ENCODE peak calls at places on chromosomes 3 and 15, in eight cellular contexts. One of them, this sample, is unnamed.

GRCh38 chr3:40290396-40290795 is 19.1 kb upstream of the EIF1B start:
- DNase-seq in GM10248: no peak
- DNase-seq in adrenal gland: no peak
- DNase-seq in stomach: no peak
- DNase-seq in fibroblast of mammary gland: no peak
- DNase-seq in GM13976: no peak
- DNase-seq in uterus: no peak
- DNase-seq in natural killer cell: peak
- DNase-seq in this sample: no peak

GRCh38 chr15:65434201-65434600 is 11.5 kb upstream of the IGDCC4 start:
- DNase-seq in stomach: no peak
- DNase-seq in natural killer cell: no peak
- DNase-seq in adrenal gland: no peak
- DNase-seq in GM10248: no peak
- DNase-seq in GM13976: no peak
- DNase-seq in uterus: no peak
- DNase-seq in fibroblast of mammary gland: no peak
- DNase-seq in this sample: no peak

GRCh38 chr15:85008474-85009260 is 27.0 kb downstream of the PDE8A start:
- DNase-seq in stomach: no peak
- DNase-seq in uterus: no peak
- DNase-seq in GM10248: no peak
- DNase-seq in GM13976: no peak
- DNase-seq in adrenal gland: no peak
- DNase-seq in natural killer cell: no peak
- DNase-seq in fibroblast of mammary gland: no peak
- DNase-seq in this sample: no peak

GRCh38 chr3:42979044-42979962 is at the start of gene GASK1A:
- DNase-seq in stomach: peak
- DNase-seq in adrenal gland: peak
- DNase-seq in GM10248: peak
- DNase-seq in GM13976: peak
- DNase-seq in natural killer cell: no peak
- DNase-seq in fibroblast of mammary gland: no peak
- DNase-seq in uterus: peak
- DNase-seq in this sample: no peak

GRCh38 chr3:127325630-127325961 is 37.8 kb upstream of the PRR20G start:
- DNase-seq in adrenal gland: no peak
- DNase-seq in natural killer cell: no peak
- DNase-seq in GM10248: no peak
- DNase-seq in stomach: no peak
- DNase-seq in uterus: no peak
- DNase-seq in GM13976: no peak
- DNase-seq in fibroblast of mammary gland: peak
- DNase-seq in this sample: no peak

GRCh38 chr3:65855370-65856100 is 183.2 kb downstream of the MAGI1 start:
- DNase-seq in fibroblast of mammary gland: peak
- DNase-seq in uterus: no peak
- DNase-seq in GM10248: no peak
- DNase-seq in GM13976: no peak
- DNase-seq in stomach: no peak
- DNase-seq in natural killer cell: no peak
- DNase-seq in adrenal gland: no peak
- DNase-seq in this sample: no peak

GRCh38 chr3:37676885-37677284 is 184.8 kb upstream of the CTDSPL start:
- DNase-seq in GM13976: no peak
- DNase-seq in adrenal gland: no peak
- DNase-seq in GM10248: no peak
- DNase-seq in uterus: no peak
- DNase-seq in fibroblast of mammary gland: no peak
- DNase-seq in stomach: no peak
- DNase-seq in natural killer cell: no peak
- DNase-seq in this sample: no peak

GRCh38 chr15:52657338-52657737 is 21.9 kb downstream of the ATOSA start:
- DNase-seq in adrenal gland: no peak
- DNase-seq in stomach: no peak
- DNase-seq in GM13976: no peak
- DNase-seq in fibroblast of mammary gland: peak
- DNase-seq in natural killer cell: no peak
- DNase-seq in uterus: no peak
- DNase-seq in GM10248: no peak
- DNase-seq in this sample: no peak

GRCh38 chr3:36959821-36960220 is 15.0 kb upstream of the TRANK1 start:
- DNase-seq in fibroblast of mammary gland: no peak
- DNase-seq in natural killer cell: no peak
- DNase-seq in uterus: no peak
- DNase-seq in adrenal gland: no peak
- DNase-seq in stomach: no peak
- DNase-seq in GM13976: no peak
- DNase-seq in GM10248: no peak
- DNase-seq in this sample: no peak

GRCh38 chr3:58323795-58324674 is 8.7 kb upstream of the PXK start:
- DNase-seq in fibroblast of mammary gland: no peak
- DNase-seq in stomach: no peak
- DNase-seq in natural killer cell: no peak
- DNase-seq in uterus: no peak
- DNase-seq in GM13976: peak
- DNase-seq in adrenal gland: no peak
- DNase-seq in GM10248: no peak
- DNase-seq in this sample: no peak

GRCh38 chr15:92655178-92655995 is at the start of gene FAM174B:
- DNase-seq in natural killer cell: no peak
- DNase-seq in uterus: no peak
- DNase-seq in stomach: peak
- DNase-seq in GM10248: peak
- DNase-seq in fibroblast of mammary gland: peak
- DNase-seq in adrenal gland: peak
- DNase-seq in GM13976: peak
- DNase-seq in this sample: no peak

GRCh38 chr15:58115692-58116091 is 22.5 kb upstream of the AQP9 start:
- DNase-seq in fibroblast of mammary gland: peak
- DNase-seq in GM10248: no peak
- DNase-seq in GM13976: no peak
- DNase-seq in stomach: no peak
- DNase-seq in natural killer cell: no peak
- DNase-seq in adrenal gland: no peak
- DNase-seq in uterus: no peak
- DNase-seq in this sample: no peak

GRCh38 chr15:91311986-91312385 is 211.9 kb downstream of the SV2B start:
- DNase-seq in stomach: no peak
- DNase-seq in uterus: no peak
- DNase-seq in GM13976: no peak
- DNase-seq in natural killer cell: no peak
- DNase-seq in fibroblast of mammary gland: no peak
- DNase-seq in adrenal gland: no peak
- DNase-seq in GM10248: no peak
- DNase-seq in this sample: no peak

GRCh38 chr3:62134061-62134496 is 239.3 kb downstream of the FEZF2 start:
- DNase-seq in GM10248: no peak
- DNase-seq in natural killer cell: no peak
- DNase-seq in adrenal gland: peak
- DNase-seq in uterus: peak
- DNase-seq in GM13976: no peak
- DNase-seq in stomach: peak
- DNase-seq in fibroblast of mammary gland: no peak
- DNase-seq in this sample: no peak

GRCh38 chr3:5796541-5796940 is 609.0 kb downstream of the EDEM1 start:
- DNase-seq in fibroblast of mammary gland: no peak
- DNase-seq in GM10248: no peak
- DNase-seq in stomach: no peak
- DNase-seq in GM13976: no peak
- DNase-seq in uterus: no peak
- DNase-seq in natural killer cell: no peak
- DNase-seq in adrenal gland: no peak
- DNase-seq in this sample: no peak

GRCh38 chr3:101685870-101686307 is 629 bp downstream of the RPL24 start:
- DNase-seq in adrenal gland: no peak
- DNase-seq in GM13976: no peak
- DNase-seq in uterus: no peak
- DNase-seq in natural killer cell: no peak
- DNase-seq in GM10248: no peak
- DNase-seq in stomach: no peak
- DNase-seq in fibroblast of mammary gland: no peak
- DNase-seq in this sample: no peak

GRCh38 chr3:193869221-193870201 is 266.4 kb upstream of the HES1 start:
- DNase-seq in GM10248: peak
- DNase-seq in uterus: no peak
- DNase-seq in fibroblast of mammary gland: peak
- DNase-seq in natural killer cell: no peak
- DNase-seq in adrenal gland: peak
- DNase-seq in GM13976: peak
- DNase-seq in stomach: no peak
- DNase-seq in this sample: peak

DNA sequence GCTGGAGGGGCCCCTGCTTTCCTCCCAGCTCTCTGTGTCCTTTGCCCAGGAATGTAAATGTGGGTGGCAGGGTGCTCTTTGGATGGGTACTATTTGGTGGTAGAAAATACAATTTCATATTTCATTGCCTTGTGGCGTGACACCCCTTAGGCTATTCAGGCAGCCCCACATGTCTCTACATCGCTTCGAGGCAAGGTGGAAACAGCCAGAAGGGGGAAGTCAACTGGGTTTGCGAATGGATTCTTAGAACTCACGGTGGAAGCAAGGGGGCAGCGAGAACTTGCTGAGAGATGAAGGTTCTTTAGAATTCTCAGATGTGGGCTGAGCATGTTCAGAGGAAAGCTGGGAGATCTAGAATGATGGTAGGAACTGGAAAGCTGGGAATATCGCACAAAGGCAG is 25.3 kb downstream of the PLA2G4D start:
- DNase-seq in fibroblast of mammary gland: no peak
- DNase-seq in GM10248: no peak
- DNase-seq in GM13976: no peak
- DNase-seq in adrenal gland: no peak
- DNase-seq in uterus: no peak
- DNase-seq in stomach: no peak
- DNase-seq in natural killer cell: no peak
- DNase-seq in this sample: no peak
- TF ChIP-seq CTCF in fibroblast of mammary gland: no peak
- TF ChIP-seq CTCF in GM10248: no peak
- TF ChIP-seq CTCF in GM13976: no peak
- TF ChIP-seq CTCF in adrenal gland: no peak
- TF ChIP-seq CTCF in uterus: no peak
- TF ChIP-seq CTCF in stomach: no peak
- TF ChIP-seq CTCF in natural killer cell: no peak
- TF ChIP-seq CTCF in this sample: no peak

GRCh38 chr3:142151240-142151639 is 1.9 kb upstream of the TFDP2 start:
- DNase-seq in stomach: no peak
- DNase-seq in adrenal gland: no peak
- DNase-seq in natural killer cell: no peak
- DNase-seq in GM10248: no peak
- DNase-seq in GM13976: no peak
- DNase-seq in fibroblast of mammary gland: no peak
- DNase-seq in uterus: no peak
- DNase-seq in this sample: no peak

GRCh38 chr3:142154186-142154585 is 4.8 kb upstream of the TFDP2 start:
- DNase-seq in stomach: no peak
- DNase-seq in GM10248: no peak
- DNase-seq in GM13976: no peak
- DNase-seq in fibroblast of mammary gland: no peak
- DNase-seq in natural killer cell: no peak
- DNase-seq in uterus: no peak
- DNase-seq in adrenal gland: no peak
- DNase-seq in this sample: no peak

GRCh38 chr3:142150271-142150670 is 927 bp upstream of the TFDP2 start:
- DNase-seq in uterus: no peak
- DNase-seq in GM13976: no peak
- DNase-seq in natural killer cell: no peak
- DNase-seq in stomach: no peak
- DNase-seq in fibroblast of mammary gland: no peak
- DNase-seq in GM10248: no peak
- DNase-seq in adrenal gland: no peak
- DNase-seq in this sample: no peak

GRCh38 chr3:142151828-142152227 is 2.5 kb upstream of the TFDP2 start:
- DNase-seq in GM10248: no peak
- DNase-seq in stomach: no peak
- DNase-seq in uterus: no peak
- DNase-seq in GM13976: no peak
- DNase-seq in adrenal gland: no peak
- DNase-seq in fibroblast of mammary gland: no peak
- DNase-seq in natural killer cell: no peak
- DNase-seq in this sample: no peak

GRCh38 chr3:142152349-142152748 is 3.0 kb upstream of the TFDP2 start:
- DNase-seq in GM13976: no peak
- DNase-seq in uterus: no peak
- DNase-seq in GM10248: no peak
- DNase-seq in natural killer cell: no peak
- DNase-seq in stomach: no peak
- DNase-seq in adrenal gland: no peak
- DNase-seq in fibroblast of mammary gland: no peak
- DNase-seq in this sample: no peak
- TF ChIP-seq CTCF in GM13976: no peak
- TF ChIP-seq CTCF in uterus: no peak
- TF ChIP-seq CTCF in GM10248: no peak
- TF ChIP-seq CTCF in natural killer cell: no peak
- TF ChIP-seq CTCF in stomach: no peak
- TF ChIP-seq CTCF in adrenal gland: no peak
- TF ChIP-seq CTCF in fibroblast of mammary gland: peak
- TF ChIP-seq CTCF in this sample: no peak

GRCh38 chr3:103437850-103438249 is 1003.0 kb downstream of the ZPLD1 start:
- DNase-seq in stomach: no peak
- DNase-seq in natural killer cell: no peak
- DNase-seq in uterus: no peak
- DNase-seq in adrenal gland: no peak
- DNase-seq in GM10248: no peak
- DNase-seq in fibroblast of mammary gland: no peak
- DNase-seq in GM13976: no peak
- DNase-seq in this sample: no peak

DNA sequence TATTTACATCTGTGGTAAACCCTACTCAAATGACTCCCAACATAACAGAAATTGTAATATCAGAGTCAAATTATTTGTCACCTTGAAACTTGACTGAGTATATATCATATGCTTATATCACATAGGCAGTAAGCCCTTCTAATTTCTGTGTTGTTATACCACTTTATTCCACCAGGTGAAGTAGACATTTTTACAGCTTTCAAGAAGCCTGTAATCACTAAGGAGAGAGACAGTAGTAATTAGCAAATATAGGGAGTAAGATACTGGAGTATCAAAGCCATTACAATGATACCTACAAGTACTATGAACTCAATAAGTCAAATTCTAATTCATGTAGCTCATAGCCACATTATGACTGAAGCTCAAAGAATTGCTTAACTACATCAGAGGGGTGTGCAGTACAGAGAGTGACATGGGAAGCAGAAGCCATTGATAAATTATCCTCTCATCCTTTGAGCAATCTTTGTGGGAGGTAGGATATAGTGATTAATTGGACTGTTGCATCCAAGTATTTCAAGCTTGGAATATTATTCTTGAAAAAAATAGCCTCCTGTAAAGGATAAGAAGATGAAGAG is 1005.8 kb downstream of the ZPLD1 start:
- DNase-seq in uterus: no peak
- DNase-seq in GM10248: no peak
- DNase-seq in adrenal gland: no peak
- DNase-seq in GM13976: peak
- DNase-seq in natural killer cell: no peak
- DNase-seq in stomach: no peak
- DNase-seq in fibroblast of mammary gland: no peak
- DNase-seq in this sample: no peak
- TF ChIP-seq CTCF in uterus: no peak
- TF ChIP-seq CTCF in GM10248: no peak
- TF ChIP-seq CTCF in adrenal gland: no peak
- TF ChIP-seq CTCF in GM13976: no peak
- TF ChIP-seq CTCF in natural killer cell: no peak
- TF ChIP-seq CTCF in stomach: no peak
- TF ChIP-seq CTCF in fibroblast of mammary gland: no peak
- TF ChIP-seq CTCF in this sample: no peak

GRCh38 chr15:87645723-87646122 is 610.8 kb downstream of the NTRK3 start:
- DNase-seq in GM10248: no peak
- DNase-seq in GM13976: no peak
- DNase-seq in natural killer cell: no peak
- DNase-seq in stomach: no peak
- DNase-seq in fibroblast of mammary gland: no peak
- DNase-seq in uterus: no peak
- DNase-seq in adrenal gland: no peak
- DNase-seq in this sample: no peak
- TF ChIP-seq CTCF in GM10248: no peak
- TF ChIP-seq CTCF in GM13976: no peak
- TF ChIP-seq CTCF in natural killer cell: no peak
- TF ChIP-seq CTCF in stomach: no peak
- TF ChIP-seq CTCF in fibroblast of mammary gland: no peak
- TF ChIP-seq CTCF in uterus: no peak
- TF ChIP-seq CTCF in adrenal gland: no peak
- TF ChIP-seq CTCF in this sample: no peak

This sample was measured in CD14-positive monocyte.